ENCODE peak calls at places on chromosomes 4 and X, in five cellular contexts. One of them, this sample, is unnamed.

GRCh38 chr4:181711387-181711786 is 531.8 kb upstream of the TENM3 start:
- DNase-seq in HFFc6: no peak
- DNase-seq in left ventricle myocardium inferior: no peak
- DNase-seq in heart right ventricle: no peak
- DNase-seq in AG04449: no peak
- DNase-seq in this sample: no peak

GRCh38 chr4:65943076-65943475 is 272.8 kb upstream of the EPHA5 start:
- DNase-seq in HFFc6: peak; percentile 14
- DNase-seq in left ventricle myocardium inferior: no peak
- DNase-seq in heart right ventricle: no peak
- DNase-seq in AG04449: no peak
- DNase-seq in this sample: no peak

GRCh38 chrX:54043696-54044125 is 562 bp downstream of the PHF8 start:
- DNase-seq in HFFc6: no peak
- DNase-seq in left ventricle myocardium inferior: peak; percentile 38
- DNase-seq in heart right ventricle: no peak
- DNase-seq in AG04449: no peak
- DNase-seq in this sample: peak; percentile 22

GRCh38 chrX:55759478-55759877 is 41.9 kb downstream of the RRAGB start:
- DNase-seq in HFFc6: no peak
- DNase-seq in left ventricle myocardium inferior: no peak
- DNase-seq in heart right ventricle: no peak
- DNase-seq in AG04449: no peak
- DNase-seq in this sample: no peak

GRCh38 chrX:56564182-56564885 is 907 bp downstream of the UBQLN2 start:
- DNase-seq in HFFc6: peak; percentile 19
- DNase-seq in left ventricle myocardium inferior: no peak
- DNase-seq in heart right ventricle: no peak
- DNase-seq in AG04449: no peak
- DNase-seq in this sample: peak; percentile 62

GRCh38 chrX:14964500-14964899 is 91.3 kb downstream of the MOSPD2 start:
- DNase-seq in HFFc6: peak; percentile 52
- DNase-seq in left ventricle myocardium inferior: no peak
- DNase-seq in heart right ventricle: no peak
- DNase-seq in AG04449: no peak
- DNase-seq in this sample: no peak

GRCh38 chr4:95084584-95084983 is 326.8 kb downstream of the BMPR1B start:
- DNase-seq in HFFc6: no peak
- DNase-seq in left ventricle myocardium inferior: no peak
- DNase-seq in heart right ventricle: no peak
- DNase-seq in AG04449: no peak
- DNase-seq in this sample: no peak

GRCh38 chr4:71231073-71231752 is 107.6 kb upstream of the SLC4A4 start:
- DNase-seq in HFFc6: peak; percentile 64
- DNase-seq in left ventricle myocardium inferior: peak; percentile 90
- DNase-seq in heart right ventricle: peak; percentile 89
- DNase-seq in AG04449: no peak
- DNase-seq in this sample: peak; percentile 88

GRCh38 chr4:119728692-119729593 is 100.3 kb upstream of the PDE5A start:
- DNase-seq in HFFc6: no peak
- DNase-seq in left ventricle myocardium inferior: no peak
- DNase-seq in heart right ventricle: no peak
- DNase-seq in AG04449: no peak
- DNase-seq in this sample: no peak

GRCh38 chr4:167183036-167183435 is 51.3 kb downstream of the SPOCK3 start:
- DNase-seq in HFFc6: no peak
- DNase-seq in left ventricle myocardium inferior: no peak
- DNase-seq in heart right ventricle: no peak
- DNase-seq in AG04449: no peak
- DNase-seq in this sample: no peak

GRCh38 chr4:98166025-98166730 is 22.9 kb upstream of the STPG2 start:
- DNase-seq in HFFc6: peak; percentile 2
- DNase-seq in left ventricle myocardium inferior: peak; percentile 64
- DNase-seq in heart right ventricle: peak; percentile 62
- DNase-seq in AG04449: no peak
- DNase-seq in this sample: no peak

GRCh38 chr4:150217192-150217591 is 138.9 kb downstream of the DCLK2 start:
- DNase-seq in HFFc6: peak; percentile 78
- DNase-seq in left ventricle myocardium inferior: no peak
- DNase-seq in heart right ventricle: no peak
- DNase-seq in AG04449: no peak
- DNase-seq in this sample: no peak

GRCh38 chr4:124943145-124943889 is 230.8 kb upstream of the ANKRD50 start:
- DNase-seq in HFFc6: peak; percentile 86
- DNase-seq in left ventricle myocardium inferior: no peak
- DNase-seq in heart right ventricle: no peak
- DNase-seq in AG04449: no peak
- DNase-seq in this sample: no peak

GRCh38 chrX:6407541-6407940 is 127.4 kb downstream of the VCX3A start:
- DNase-seq in HFFc6: no peak
- DNase-seq in left ventricle myocardium inferior: no peak
- DNase-seq in heart right ventricle: no peak
- DNase-seq in AG04449: no peak
- DNase-seq in this sample: no peak

GRCh38 chr4:98604723-98605122 is 53.7 kb downstream of the TSPAN5 start:
- DNase-seq in HFFc6: no peak
- DNase-seq in left ventricle myocardium inferior: no peak
- DNase-seq in heart right ventricle: no peak
- DNase-seq in AG04449: no peak
- DNase-seq in this sample: no peak

GRCh38 chr4:20176881-20177280 is 74.8 kb upstream of the SLIT2 start:
- DNase-seq in HFFc6: no peak
- DNase-seq in left ventricle myocardium inferior: no peak
- DNase-seq in heart right ventricle: no peak
- DNase-seq in AG04449: no peak
- DNase-seq in this sample: no peak

GRCh38 chr4:7805533-7806079 is 134.1 kb downstream of the AFAP1 start:
- DNase-seq in HFFc6: peak; percentile 73
- DNase-seq in left ventricle myocardium inferior: peak; percentile 49
- DNase-seq in heart right ventricle: no peak
- DNase-seq in AG04449: peak; percentile 97
- DNase-seq in this sample: peak; percentile 83

GRCh38 chrX:9821581-9821980 is 35.4 kb downstream of the SHROOM2 start:
- DNase-seq in HFFc6: no peak
- DNase-seq in left ventricle myocardium inferior: no peak
- DNase-seq in heart right ventricle: no peak
- DNase-seq in AG04449: no peak
- DNase-seq in this sample: no peak

GRCh38 chr4:149234798-149235197 is 580.8 kb downstream of the IQCM start:
- DNase-seq in HFFc6: no peak
- DNase-seq in left ventricle myocardium inferior: no peak
- DNase-seq in heart right ventricle: no peak
- DNase-seq in AG04449: no peak
- DNase-seq in this sample: no peak

GRCh38 chr4:164596927-164597326 is 157.0 kb upstream of the SMIM31 start:
- DNase-seq in HFFc6: no peak
- DNase-seq in left ventricle myocardium inferior: no peak
- DNase-seq in heart right ventricle: no peak
- DNase-seq in AG04449: no peak
- DNase-seq in this sample: no peak

GRCh38 chr4:98688416-98689290 is 30.2 kb upstream of the TSPAN5 start:
- DNase-seq in HFFc6: peak; percentile 84
- DNase-seq in left ventricle myocardium inferior: no peak
- DNase-seq in heart right ventricle: no peak
- DNase-seq in AG04449: peak; percentile 5
- DNase-seq in this sample: no peak

GRCh38 chr4:114694770-114695169 is 96.2 kb downstream of the UGT8 start:
- DNase-seq in HFFc6: peak; percentile 11
- DNase-seq in left ventricle myocardium inferior: no peak
- DNase-seq in heart right ventricle: no peak
- DNase-seq in AG04449: no peak
- DNase-seq in this sample: no peak

GRCh38 chr4:152265149-152265621 is 270.7 kb downstream of the FBXW7 start:
- DNase-seq in HFFc6: peak; percentile 35
- DNase-seq in left ventricle myocardium inferior: no peak
- DNase-seq in heart right ventricle: no peak
- DNase-seq in AG04449: no peak
- DNase-seq in this sample: no peak

GRCh38 chr4:16897991-16898827 is at the start of gene LDB2:
- DNase-seq in HFFc6: peak; percentile 81
- DNase-seq in left ventricle myocardium inferior: peak; percentile 75
- DNase-seq in heart right ventricle: peak; percentile 83
- DNase-seq in AG04449: peak; percentile 58
- DNase-seq in this sample: peak; percentile 66

GRCh38 chr4:109294006-109294405 is 8.5 kb downstream of the COL25A1 start:
- DNase-seq in HFFc6: no peak
- DNase-seq in left ventricle myocardium inferior: no peak
- DNase-seq in heart right ventricle: no peak
- DNase-seq in AG04449: no peak
- DNase-seq in this sample: no peak

GRCh38 chr4:93786149-93786548 is 42.4 kb upstream of the ATOH1 start:
- DNase-seq in HFFc6: no peak
- DNase-seq in left ventricle myocardium inferior: no peak
- DNase-seq in heart right ventricle: no peak
- DNase-seq in AG04449: no peak
- DNase-seq in this sample: no peak

GRCh38 chr4:93791570-93792195 is 36.9 kb upstream of the ATOH1 start:
- DNase-seq in HFFc6: peak; percentile 37
- DNase-seq in left ventricle myocardium inferior: no peak
- DNase-seq in heart right ventricle: peak; percentile 30
- DNase-seq in AG04449: peak; percentile 5
- DNase-seq in this sample: no peak

DNA sequence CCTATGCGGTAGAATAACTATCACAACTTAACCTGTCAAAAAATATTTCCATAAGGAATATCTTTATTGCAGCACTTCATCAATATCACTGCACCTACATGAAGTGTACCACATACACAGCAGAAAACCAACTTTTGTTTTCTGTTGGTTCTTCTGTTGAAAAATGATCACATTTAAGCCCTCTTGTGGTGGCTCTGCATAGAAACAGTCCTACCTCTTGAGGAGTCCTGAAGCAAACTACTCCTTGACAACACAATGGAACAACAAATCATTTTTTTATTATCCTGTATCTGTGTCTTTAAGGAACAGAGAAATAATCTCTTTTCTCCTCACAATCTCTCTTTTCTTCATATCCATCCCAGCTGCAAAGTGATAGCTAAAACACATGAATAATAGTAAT is 39.8 kb upstream of the ATOH1 start:
- DNase-seq in HFFc6: peak; percentile 13
- DNase-seq in left ventricle myocardium inferior: no peak
- DNase-seq in heart right ventricle: no peak
- DNase-seq in AG04449: no peak
- DNase-seq in this sample: no peak
- TF ChIP-seq CTCF in HFFc6: peak; percentile 68
- TF ChIP-seq CTCF in left ventricle myocardium inferior: peak; percentile 28
- TF ChIP-seq CTCF in heart right ventricle: no peak
- TF ChIP-seq CTCF in AG04449: peak; percentile 27
- TF ChIP-seq CTCF in this sample: no peak

GRCh38 chr4:2537011-2537830 is 774 bp downstream of the FAM193A start:
- DNase-seq in HFFc6: peak; percentile 7
- DNase-seq in left ventricle myocardium inferior: peak; percentile 37
- DNase-seq in heart right ventricle: peak; percentile 29
- DNase-seq in AG04449: no peak
- DNase-seq in this sample: peak; percentile 71

GRCh38 chr4:2536193-2537010 is at the start of gene FAM193A:
- DNase-seq in HFFc6: peak; percentile 99
- DNase-seq in left ventricle myocardium inferior: peak; percentile 99
- DNase-seq in heart right ventricle: peak; percentile 99
- DNase-seq in AG04449: peak; percentile 98
- DNase-seq in this sample: peak; percentile 100

GRCh38 chr4:2534904-2535385 is 1.5 kb upstream of the FAM193A start:
- DNase-seq in HFFc6: no peak
- DNase-seq in left ventricle myocardium inferior: no peak
- DNase-seq in heart right ventricle: no peak
- DNase-seq in AG04449: no peak
- DNase-seq in this sample: no peak

DNA sequence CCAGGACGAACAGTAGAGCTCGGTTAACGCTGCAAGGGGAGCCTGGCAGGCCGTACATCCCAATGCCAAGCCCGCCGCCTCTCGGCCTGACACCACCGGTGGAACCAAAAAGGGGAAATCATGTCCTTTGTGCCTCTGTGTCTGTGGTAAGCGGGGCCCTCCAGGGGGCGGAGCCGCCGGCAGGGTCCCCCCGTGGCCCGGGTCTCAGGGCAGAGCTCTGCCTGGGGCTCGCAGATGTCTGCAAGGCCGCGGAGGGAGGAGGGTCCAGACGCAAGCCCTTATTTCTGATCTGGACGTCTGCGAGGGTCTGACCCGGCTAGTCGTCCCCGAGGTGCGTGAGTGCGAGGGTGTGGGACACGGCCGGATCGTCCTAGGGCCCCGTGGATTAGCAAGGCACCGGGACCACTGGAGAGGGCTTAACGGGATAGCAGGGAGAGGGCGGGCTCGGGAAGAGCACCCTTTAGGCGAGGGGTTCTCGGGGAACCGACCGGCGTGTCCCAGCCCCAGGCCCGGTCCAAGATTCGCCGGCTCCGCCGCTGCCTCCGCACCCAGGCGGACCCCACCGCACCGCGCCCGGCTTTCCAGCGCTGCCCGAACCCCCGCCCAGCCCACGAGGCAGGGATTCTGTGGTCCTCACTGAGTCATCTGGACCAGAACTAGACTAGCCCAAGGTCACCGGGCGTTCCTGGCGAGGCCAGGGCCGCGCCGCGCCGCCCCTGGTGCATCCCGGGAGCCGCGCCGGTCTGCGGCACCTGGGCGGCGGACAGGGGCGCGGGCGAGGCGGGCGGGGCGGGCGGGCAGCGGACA is 858 bp upstream of the FAM193A start:
- DNase-seq in HFFc6: no peak
- DNase-seq in left ventricle myocardium inferior: peak; percentile 50
- DNase-seq in heart right ventricle: peak; percentile 26
- DNase-seq in AG04449: no peak
- DNase-seq in this sample: peak; percentile 76
- TF ChIP-seq CTCF in HFFc6: peak; percentile 43
- TF ChIP-seq CTCF in left ventricle myocardium inferior: peak; percentile 28
- TF ChIP-seq CTCF in heart right ventricle: peak; percentile 33
- TF ChIP-seq CTCF in AG04449: no peak
- TF ChIP-seq CTCF in this sample: no peak

GRCh38 chr4:73070072-73070385 is 513 bp upstream of the COX18 start:
- DNase-seq in HFFc6: no peak
- DNase-seq in left ventricle myocardium inferior: no peak
- DNase-seq in heart right ventricle: no peak
- DNase-seq in AG04449: no peak
- DNase-seq in this sample: no peak

GRCh38 chr4:73069338-73070071 is at the start of gene COX18:
- DNase-seq in HFFc6: peak; percentile 98
- DNase-seq in left ventricle myocardium inferior: peak; percentile 98
- DNase-seq in heart right ventricle: peak; percentile 97
- DNase-seq in AG04449: peak; percentile 93
- DNase-seq in this sample: peak; percentile 99

GRCh38 chr4:73067971-73068394 is 1.5 kb downstream of the COX18 start:
- DNase-seq in HFFc6: no peak
- DNase-seq in left ventricle myocardium inferior: no peak
- DNase-seq in heart right ventricle: no peak
- DNase-seq in AG04449: no peak
- DNase-seq in this sample: no peak

GRCh38 chr4:73066928-73067327 is 2.6 kb downstream of the COX18 start:
- DNase-seq in HFFc6: no peak
- DNase-seq in left ventricle myocardium inferior: no peak
- DNase-seq in heart right ventricle: no peak
- DNase-seq in AG04449: no peak
- DNase-seq in this sample: no peak

GRCh38 chr4:73068496-73069337 is 799 bp downstream of the COX18 start:
- DNase-seq in HFFc6: peak; percentile 7
- DNase-seq in left ventricle myocardium inferior: no peak
- DNase-seq in heart right ventricle: no peak
- DNase-seq in AG04449: no peak
- DNase-seq in this sample: no peak
- TF ChIP-seq CTCF in HFFc6: no peak
- TF ChIP-seq CTCF in left ventricle myocardium inferior: no peak
- TF ChIP-seq CTCF in heart right ventricle: no peak
- TF ChIP-seq CTCF in AG04449: no peak
- TF ChIP-seq CTCF in this sample: no peak

GRCh38 chrX:24985120-24985519 is 30.6 kb downstream of the ARX start:
- DNase-seq in HFFc6: no peak
- DNase-seq in left ventricle myocardium inferior: no peak
- DNase-seq in heart right ventricle: no peak
- DNase-seq in AG04449: no peak
- DNase-seq in this sample: no peak
- TF ChIP-seq CTCF in HFFc6: no peak
- TF ChIP-seq CTCF in left ventricle myocardium inferior: no peak
- TF ChIP-seq CTCF in heart right ventricle: no peak
- TF ChIP-seq CTCF in AG04449: no peak
- TF ChIP-seq CTCF in this sample: no peak

This sample was measured in tibial artery.